ENCODE peak calls at places on chromosomes 6 and 20, in eight cellular contexts. D, J, O, H, W, X, E and L are unnamed samples.

GRCh38 chr6:4402477-4402976 is 267.2 kb upstream of the ECI2 start:
- DNase-seq in D (no peak), J (no peak), O (no peak), H (no peak), W (no peak), X (peak), E (no peak), L (no peak)

GRCh38 chr20:32792316-32792715 is 27.4 kb upstream of the MAPRE1 start:
- DNase-seq in D (no peak), J (no peak), O (no peak), H (no peak), W (no peak), X (peak), E (no peak), L (peak)

GRCh38 chr6:70124882-70125535 is 177.9 kb downstream of the COL9A1 start:
- DNase-seq in D (no peak), J (no peak), O (no peak), H (no peak), W (no peak), X (peak), E (no peak), L (no peak)

GRCh38 chr6:3326179-3326971 is 67.6 kb downstream of the PSMG4 start:
- DNase-seq in D (no peak), J (no peak), O (no peak), H (no peak), W (no peak), X (peak), E (no peak), L (no peak)

GRCh38 chr6:113490356-113490755 is 366.8 kb upstream of the MARCKS start:
- DNase-seq in D (no peak), J (no peak), O (no peak), H (no peak), W (no peak), X (no peak), E (no peak), L (no peak)

GRCh38 chr6:7426447-7427169 is 37.0 kb downstream of the RIOK1 start:
- DNase-seq in D (no peak), J (no peak), O (no peak), H (no peak), W (no peak), X (no peak), E (no peak), L (no peak)

GRCh38 chr6:105893741-105894140 is 192.4 kb upstream of the PRDM1 start:
- DNase-seq in D (no peak), J (no peak), O (no peak), H (no peak), W (no peak), X (no peak), E (no peak), L (no peak)

GRCh38 chr20:21251278-21251677 is 51.9 kb upstream of the XRN2 start:
- DNase-seq in D (no peak), J (no peak), O (no peak), H (no peak), W (no peak), X (peak), E (no peak), L (no peak)

GRCh38 chr6:7758456-7758855 is 32.6 kb downstream of the BMP6 start:
- DNase-seq in D (no peak), J (no peak), O (no peak), H (no peak), W (no peak), X (peak), E (no peak), L (no peak)

DNA sequence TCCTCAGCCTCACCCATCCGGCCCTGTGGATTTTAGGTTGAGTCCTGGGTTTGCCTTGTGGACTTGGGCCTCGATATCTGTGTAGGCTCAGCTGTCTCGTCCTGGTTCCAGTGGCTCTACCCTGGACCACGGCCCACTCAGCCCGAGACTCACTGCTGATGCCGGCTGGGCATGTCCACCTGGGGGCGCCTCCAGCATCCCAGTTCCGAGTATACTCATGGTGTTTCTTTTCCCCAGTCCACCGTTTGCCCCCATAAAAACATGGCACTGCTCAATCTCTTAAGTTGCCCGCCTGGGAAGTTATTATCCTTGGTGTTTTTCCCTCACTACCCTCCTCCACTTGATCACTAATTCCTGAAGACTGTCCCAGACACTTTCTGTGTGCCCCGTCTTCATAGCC is 99.1 kb downstream of the ARID1B start:
- DNase-seq in D (peak), J (no peak), O (no peak), H (no peak), W (no peak), X (no peak), E (no peak), L (no peak)
- TF ChIP-seq CTCF in D (peak), J (no peak), O (no peak), H (no peak), W (no peak), X (no peak), E (peak), L (no peak)

DNA sequence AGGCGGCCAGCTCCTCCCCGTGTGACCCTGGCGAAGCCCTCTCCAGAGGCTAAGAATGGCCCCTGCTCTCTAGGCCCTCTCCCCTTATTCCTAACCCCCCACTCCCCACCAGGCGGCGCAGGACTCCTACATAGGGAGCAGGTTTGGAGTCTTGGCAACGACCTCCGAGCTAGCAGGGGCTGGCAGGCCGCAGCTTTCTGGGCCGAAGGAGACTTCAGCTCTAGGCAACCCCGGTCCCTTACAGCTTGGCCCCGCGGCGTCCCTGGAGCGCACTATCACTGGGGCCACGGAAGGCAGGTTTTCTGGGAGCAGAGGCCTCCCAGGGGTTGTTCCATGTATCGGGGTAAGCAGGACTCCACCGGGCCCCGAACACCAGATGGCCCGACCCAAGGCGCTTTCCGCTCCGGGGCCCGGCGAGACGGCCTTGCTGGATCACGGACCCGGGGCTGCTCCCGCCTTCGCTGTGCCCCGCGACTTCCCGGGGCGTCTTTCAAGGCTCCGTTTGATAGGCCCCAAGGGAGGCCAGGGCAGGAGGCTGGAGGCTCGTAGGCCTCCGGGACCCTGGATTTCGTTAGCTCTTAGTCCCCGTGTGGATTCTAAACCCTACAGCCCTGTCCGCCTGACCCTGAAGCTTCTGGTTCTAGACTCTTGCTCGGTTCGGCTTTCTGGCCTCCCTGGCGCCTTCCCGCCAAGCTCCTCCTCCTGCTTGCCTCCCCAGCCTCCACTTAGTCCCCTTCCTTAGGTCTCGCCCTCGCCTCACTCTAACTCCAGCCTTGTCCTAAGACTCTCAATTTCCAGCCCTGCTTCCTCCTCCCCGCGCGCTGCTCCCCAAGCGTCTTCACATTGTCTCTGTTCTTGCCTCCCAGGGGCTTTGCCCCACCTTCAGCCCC is 1.9 kb downstream of the SLC32A1 start:
- DNase-seq in D (no peak), J (peak), O (no peak), H (no peak), W (no peak), X (no peak), E (no peak), L (peak)
- TF ChIP-seq CTCF in D (peak), J (peak), O (no peak), H (peak), W (no peak), X (peak), E (no peak), L (no peak)

DNA sequence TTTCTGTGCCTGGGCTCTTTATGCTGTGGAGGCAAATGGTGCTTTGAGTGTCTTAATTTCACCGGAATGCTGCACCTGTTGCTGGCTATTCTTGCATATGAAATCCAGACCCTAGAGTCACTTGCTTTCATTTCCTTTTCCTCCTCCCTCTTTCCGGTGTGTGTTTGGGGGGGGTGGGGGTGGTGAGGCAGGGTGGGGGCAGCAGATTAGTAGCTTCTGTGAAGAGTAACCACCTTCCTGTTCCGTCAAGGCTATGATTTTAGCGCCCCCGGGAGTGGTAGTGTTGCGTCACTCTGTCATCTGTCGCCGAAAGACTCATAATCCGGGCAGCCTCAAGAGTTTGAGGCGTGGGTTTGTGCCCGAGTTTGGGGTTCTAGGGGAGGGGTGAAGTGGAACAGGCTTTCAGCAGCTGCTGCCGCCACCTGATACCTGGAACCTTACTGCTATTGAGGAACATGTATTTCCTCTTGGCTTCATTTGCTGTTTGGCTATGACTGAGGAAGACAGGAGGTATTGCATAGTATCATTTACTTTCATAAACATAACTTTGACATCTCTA is 49.1 kb downstream of the UTRN start:
- DNase-seq in D (no peak), J (peak), O (no peak), H (peak), W (no peak), X (no peak), E (peak), L (peak)
- TF ChIP-seq CTCF in D (no peak), J (no peak), O (no peak), H (no peak), W (no peak), X (no peak), E (no peak), L (no peak)

GRCh38 chr6:160041608-160042007 is 72.7 kb downstream of the IGF2R start:
- DNase-seq in D (peak), J (no peak), O (no peak), H (peak), W (no peak), X (peak), E (no peak), L (no peak)
- TF ChIP-seq CTCF in D (no peak), J (no peak), O (peak), H (no peak), W (peak), X (peak), E (no peak), L (no peak)

GRCh38 chr20:6559791-6560190 is 207.7 kb upstream of the BMP2 start:
- DNase-seq in D (no peak), J (no peak), O (no peak), H (no peak), W (no peak), X (no peak), E (no peak), L (no peak)
- TF ChIP-seq CTCF in D (no peak), J (no peak), O (no peak), H (no peak), W (no peak), X (no peak), E (no peak), L (no peak)

GRCh38 chr6:83518946-83519489 is 6.7 kb downstream of the PRSS35 start:
- DNase-seq in D (no peak), J (no peak), O (no peak), H (no peak), W (no peak), X (peak), E (no peak), L (no peak)
- TF ChIP-seq CTCF in D (no peak), J (peak), O (no peak), H (no peak), W (no peak), X (peak), E (no peak), L (no peak)

DNA sequence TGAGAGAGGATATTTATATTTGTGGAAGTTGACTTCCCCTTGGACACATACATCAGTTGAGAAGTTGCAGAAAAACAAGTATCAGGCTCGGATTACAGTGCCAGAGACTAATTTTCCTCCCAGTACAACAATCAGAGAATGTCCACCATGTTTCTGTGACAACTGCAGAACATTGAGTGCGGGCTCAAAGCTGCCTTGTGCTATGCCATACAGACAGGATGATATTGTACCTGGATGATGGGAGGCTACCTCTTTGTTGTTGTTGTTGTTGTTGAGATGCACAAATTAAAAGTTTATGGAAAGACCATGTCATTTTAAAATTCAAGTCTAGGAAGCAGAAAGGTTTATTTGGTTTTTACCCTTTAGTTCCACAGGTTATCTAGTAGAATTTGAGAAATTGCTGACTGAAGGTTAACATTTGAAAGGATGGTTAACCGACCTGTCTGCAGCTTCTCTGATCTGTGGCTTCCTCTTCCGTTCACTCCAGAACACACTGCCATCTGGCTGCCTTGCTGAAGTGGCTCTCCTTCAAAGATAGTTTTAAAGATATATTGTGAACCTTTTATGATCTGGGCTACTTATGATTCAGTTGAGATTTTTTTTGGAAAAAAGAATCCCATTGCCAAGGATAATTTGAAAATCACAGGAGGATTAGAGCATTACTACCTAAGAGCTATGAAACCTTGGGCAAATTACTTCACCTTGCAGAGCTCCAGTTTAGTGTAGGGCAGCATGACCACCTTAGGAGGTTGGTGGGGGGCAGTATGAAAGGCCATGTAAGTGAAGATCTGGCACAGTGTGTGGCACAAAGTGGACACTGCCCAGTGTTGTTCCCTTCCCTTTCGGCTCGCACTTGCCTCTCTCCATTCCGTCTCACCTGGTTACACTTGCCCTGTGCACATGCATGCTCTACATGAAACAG is 15.9 kb downstream of the TMEM200A start:
- DNase-seq in D (no peak), J (peak), O (no peak), H (no peak), W (no peak), X (no peak), E (no peak), L (no peak)
- TF ChIP-seq CTCF in D (no peak), J (peak), O (no peak), H (no peak), W (no peak), X (no peak), E (peak), L (no peak)

DNA sequence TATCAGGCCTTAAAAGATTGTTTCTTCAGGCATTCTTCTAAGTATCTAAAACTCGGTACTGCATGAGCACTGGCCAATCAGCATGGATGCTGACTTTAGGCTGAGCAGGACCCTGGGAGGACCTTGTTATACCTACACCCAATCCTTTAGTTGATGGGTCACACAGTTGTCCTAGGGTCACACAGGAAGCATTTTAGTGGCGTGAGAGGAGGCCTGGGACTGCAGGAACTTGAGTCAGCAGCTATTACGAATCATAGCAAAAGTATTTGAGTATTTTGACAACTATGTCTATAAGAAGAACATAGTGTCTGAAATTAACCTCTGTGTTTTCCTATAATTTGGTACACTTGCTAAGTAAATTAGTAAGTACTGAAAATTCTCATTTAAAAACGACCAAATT is 741.4 kb downstream of the HACE1 start:
- DNase-seq in D (no peak), J (no peak), O (no peak), H (no peak), W (no peak), X (peak), E (no peak), L (no peak)
- TF ChIP-seq CTCF in D (no peak), J (no peak), O (no peak), H (no peak), W (no peak), X (no peak), E (no peak), L (no peak)

GRCh38 chr6:13814176-13814937 is at the start of gene MCUR1:
- DNase-seq in D (peak), J (peak), O (peak), H (peak), W (peak), X (peak), E (peak), L (peak)
- TF ChIP-seq CTCF in D (no peak), J (peak), O (no peak), H (no peak), W (peak), X (peak), E (no peak), L (no peak)

DNA sequence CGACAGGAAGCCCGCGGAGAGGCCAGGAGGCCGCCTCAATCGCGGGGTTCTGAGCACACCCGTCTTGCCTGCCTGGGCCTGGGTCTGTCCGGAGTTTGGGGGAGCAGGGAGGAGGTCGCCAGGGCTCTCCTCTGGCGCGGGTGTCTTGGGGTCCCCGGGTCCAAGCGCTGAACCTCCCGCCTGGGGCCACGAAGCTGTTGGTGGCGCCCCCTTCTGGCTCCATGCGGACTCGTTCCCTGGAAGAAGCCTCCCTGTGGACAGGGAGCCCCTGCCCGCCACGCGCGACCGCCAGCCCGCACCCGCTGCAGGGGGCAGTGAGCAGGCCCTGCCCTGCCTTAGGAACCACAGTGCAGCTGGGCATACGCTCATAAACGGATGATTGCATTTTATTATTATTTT is 44.7 kb downstream of the MCUR1 start:
- DNase-seq in D (peak), J (no peak), O (peak), H (no peak), W (no peak), X (no peak), E (peak), L (no peak)
- TF ChIP-seq CTCF in D (no peak), J (no peak), O (no peak), H (no peak), W (no peak), X (no peak), E (no peak), L (no peak)